ENCODE peak calls at places on chromosomes 1 and 21, in four cellular contexts. J is CD8-positive, alpha-beta memory T cell; I is PC-3; Q is esophagus squamous epithelium. Y is an unnamed sample.

GRCh38 chr1:54996869-54997710 is 1.6 kb upstream of the BSND start:
- DNase-seq in I (no peak), J (no peak), Q (no peak), Y (peak; percentile 39)

GRCh38 chr1:119686661-119687060 is 25.1 kb upstream of the PHGDH start:
- DNase-seq in I (peak; percentile 97), J (no peak), Q (no peak), Y (peak; percentile 14)

GRCh38 chr1:62689524-62689923 is 1.3 kb upstream of the DOCK7 start:
- DNase-seq in J (no peak), Q (no peak), I (peak; percentile 83), Y (peak; percentile 89)

GRCh38 chr1:52623812-52624211 is 9.2 kb upstream of the SHISAL2A start:
- DNase-seq in Q (no peak), I (no peak), J (no peak), Y (no peak)

GRCh38 chr1:33007190-33008050 is 29.3 kb downstream of the AK2 start:
- DNase-seq in J (no peak), I (peak; percentile 93), Q (no peak), Y (peak; percentile 96)

GRCh38 chr1:226463925-226464598 is 56.2 kb upstream of the PARP1 start:
- DNase-seq in J (no peak), Q (no peak), I (no peak), Y (no peak)

GRCh38 chr1:119986007-119986497 is 83.4 kb downstream of the NOTCH2 start:
- DNase-seq in J (no peak), Q (no peak), I (no peak), Y (no peak)

GRCh38 chr21:44691686-44692085 is 5.3 kb upstream of the KRTAP10-12 start:
- DNase-seq in I (no peak), J (no peak), Q (no peak), Y (no peak)

GRCh38 chr21:44279621-44280260 is 5.9 kb upstream of the AIRE start:
- DNase-seq in Q (no peak), J (no peak), I (no peak), Y (no peak)

DNA sequence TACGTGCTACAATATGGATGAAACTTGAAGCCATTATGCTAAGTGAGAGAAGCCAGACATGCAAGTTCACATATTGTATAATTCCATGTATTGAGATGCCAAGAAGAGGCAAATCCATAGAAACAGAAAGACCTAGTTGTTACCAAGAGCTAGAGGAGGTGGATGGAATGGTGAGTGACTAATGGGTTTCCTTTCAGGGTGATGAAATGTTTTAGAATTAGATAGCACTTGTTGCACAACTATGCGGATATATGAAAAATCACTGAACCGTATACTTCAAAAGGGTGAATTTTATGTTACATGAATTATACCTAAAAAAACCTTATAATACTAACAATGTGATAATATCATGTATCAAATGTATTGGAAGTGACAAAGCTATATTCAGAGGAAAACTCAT is 18.1 kb downstream of the EPHA10 start:
- DNase-seq in J (no peak), Q (no peak), I (no peak), Y (no peak)
- H3K27me3 ChIP-seq in J (peaks cover 4% of the 10 kb centered on the region), Q (no peaks in the 10 kb centered on the region), I (no peaks in the 10 kb centered on the region), Y (peaks cover 23% of the 10 kb centered on the region)

GRCh38 chr1:22318279-22318983 is 133.2 kb upstream of the ZBTB40 start:
- DNase-seq in J (no peak), Q (no peak), I (no peak), Y (no peak)

GRCh38 chr1:22319608-22320007 is 132.0 kb upstream of the ZBTB40 start:
- DNase-seq in J (no peak), I (no peak), Q (no peak), Y (peak; percentile 21)

GRCh38 chr1:22315315-22316078 is 136.2 kb upstream of the ZBTB40 start:
- DNase-seq in I (no peak), Q (no peak), J (no peak), Y (no peak)

GRCh38 chr1:22317231-22317919 is 134.3 kb upstream of the ZBTB40 start:
- DNase-seq in Q (no peak), J (no peak), I (peak; percentile 44), Y (peak; percentile 16)

GRCh38 chr1:22317920-22318243 is 133.8 kb upstream of the ZBTB40 start:
- DNase-seq in I (no peak), J (no peak), Q (no peak), Y (no peak)
- H3K27me3 ChIP-seq in I (no peaks in the 10 kb centered on the region), J (peaks cover 3% of the 10 kb centered on the region), Q (no peaks in the 10 kb centered on the region), Y (peaks cover 36% of the 10 kb centered on the region)

GRCh38 chr1:2557146-2558029 is 1.2 kb downstream of the TNFRSF14 start:
- DNase-seq in I (no peak), Q (no peak), J (no peak), Y (no peak)

GRCh38 chr1:2553871-2554620 is 2.1 kb upstream of the TNFRSF14 start:
- DNase-seq in J (no peak), I (no peak), Q (no peak), Y (no peak)

GRCh38 chr1:2556277-2557145 is at the start of gene TNFRSF14:
- DNase-seq in J (peak; percentile 81), Q (no peak), I (peak; percentile 51), Y (peak; percentile 77)

GRCh38 chr1:2555634-2556276 is 416 bp upstream of the TNFRSF14 start:
- DNase-seq in J (peak; percentile 74), Q (peak; percentile 48), I (peak; percentile 23), Y (peak; percentile 73)

DNA sequence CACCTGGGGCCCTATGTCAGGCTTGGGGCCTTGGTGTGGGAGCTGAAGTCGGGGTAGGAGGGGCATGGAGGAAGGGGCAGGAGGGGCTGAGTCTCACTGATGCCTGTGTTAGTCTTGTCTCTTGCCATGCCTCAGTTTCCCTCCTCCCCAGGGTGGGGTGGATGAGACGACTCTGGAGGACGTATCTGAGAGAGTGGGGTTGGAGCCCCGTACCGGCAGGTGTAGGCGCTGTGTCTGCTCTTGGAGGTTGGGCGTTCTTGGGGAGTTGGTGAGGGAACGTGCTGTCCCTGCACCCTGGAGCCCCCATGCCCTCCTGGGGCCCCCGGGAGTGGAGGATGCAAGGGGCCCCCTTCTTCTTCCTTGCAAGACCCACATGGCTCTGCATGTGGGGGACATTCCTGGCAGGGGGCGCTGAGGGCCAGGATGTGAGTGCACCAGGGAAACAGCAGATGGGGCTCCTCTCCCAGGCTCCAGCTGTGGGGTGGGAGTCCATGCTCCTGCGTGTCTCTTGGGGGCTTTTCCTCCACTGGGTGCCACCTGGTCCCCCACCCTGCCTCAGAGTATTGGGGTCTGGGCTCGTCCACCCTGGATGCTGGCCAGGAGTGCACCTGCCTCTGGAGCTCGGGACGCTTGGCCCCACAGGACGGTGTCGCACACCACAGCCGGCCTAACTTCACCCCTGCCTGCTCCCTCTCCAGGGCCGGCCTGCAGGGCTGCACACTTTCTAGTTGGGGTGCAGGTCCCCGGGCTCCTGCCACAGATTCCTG is 1.4 kb upstream of the TNFRSF14 start:
- DNase-seq in I (peak; percentile 34), Q (no peak), J (peak; percentile 79), Y (no peak)
- H3K27me3 ChIP-seq in I (no peaks in the 10 kb centered on the region), Q (no peaks in the 10 kb centered on the region), J (no peaks in the 10 kb centered on the region), Y (no peaks in the 10 kb centered on the region)

GRCh38 chr1:29876441-29876840 is 640.1 kb downstream of the PTPRU start:
- DNase-seq in I (no peak), J (no peak), Q (no peak), Y (no peak)

GRCh38 chr1:29879217-29879616 is 642.9 kb downstream of the PTPRU start:
- DNase-seq in J (no peak), I (no peak), Q (no peak), Y (no peak)

GRCh38 chr1:29876902-29877301 is 640.6 kb downstream of the PTPRU start:
- DNase-seq in I (no peak), Q (no peak), J (no peak), Y (peak; percentile 4)

GRCh38 chr1:29878501-29878900 is 642.2 kb downstream of the PTPRU start:
- DNase-seq in Q (no peak), J (no peak), I (no peak), Y (no peak)

DNA sequence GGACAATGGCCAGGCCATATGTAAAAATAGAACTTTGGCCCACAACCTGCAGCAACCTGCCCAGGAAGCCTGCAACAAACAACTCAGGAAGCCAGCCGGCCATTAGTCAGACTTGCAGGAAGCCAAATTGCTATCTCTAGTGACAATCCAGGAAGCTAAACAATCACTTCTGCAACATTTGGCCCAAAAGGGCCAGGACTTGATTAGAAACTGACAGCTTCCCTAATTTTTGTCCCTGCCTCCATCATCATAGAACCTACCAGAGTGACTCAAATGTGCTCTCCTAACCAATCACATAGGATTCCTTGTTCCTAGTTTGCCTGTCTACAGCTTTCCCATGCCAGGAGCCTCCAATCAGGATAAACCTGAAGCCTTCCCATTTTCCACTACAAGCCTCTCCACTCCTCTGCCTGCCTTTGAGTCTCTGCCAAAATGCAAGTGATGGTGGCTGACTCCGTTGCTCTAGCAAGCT is 639.3 kb downstream of the PTPRU start:
- DNase-seq in I (peak; percentile 30), J (no peak), Q (no peak), Y (no peak)
- H3K27me3 ChIP-seq in I (peaks cover 16% of the 10 kb centered on the region), J (peaks cover 5% of the 10 kb centered on the region), Q (no peaks in the 10 kb centered on the region), Y (no peaks in the 10 kb centered on the region)

Y was measured in GM23248.